ENCODE peak calls at places on chromosomes 7 and 10, in four cellular contexts. One of them, this sample, is unnamed.

GRCh38 chr7:100546129-100546867 is 7.3 kb downstream of the AGFG2 start:
- DNase-seq in AG09309: no peak
- DNase-seq in HFF-Myc: no peak
- DNase-seq in CD8-positive, alpha-beta T cell: no peak
- DNase-seq in this sample: peak; percentile 55

GRCh38 chr7:17501461-17502208 is 203.2 kb downstream of the AHR start:
- DNase-seq in CD8-positive, alpha-beta T cell: no peak
- DNase-seq in AG09309: no peak
- DNase-seq in HFF-Myc: no peak
- DNase-seq in this sample: no peak

GRCh38 chr10:30456262-30456661 is 22.3 kb downstream of the MAP3K8 start:
- DNase-seq in CD8-positive, alpha-beta T cell: peak; percentile 26
- DNase-seq in HFF-Myc: no peak
- DNase-seq in AG09309: no peak
- DNase-seq in this sample: peak; percentile 50

GRCh38 chr10:2925631-2926030 is 141.7 kb upstream of the PFKP start:
- DNase-seq in AG09309: no peak
- DNase-seq in CD8-positive, alpha-beta T cell: no peak
- DNase-seq in HFF-Myc: no peak
- DNase-seq in this sample: no peak

GRCh38 chr10:88979153-88979562 is 11.4 kb upstream of the FAS start:
- DNase-seq in HFF-Myc: no peak
- DNase-seq in AG09309: peak; percentile 82
- DNase-seq in CD8-positive, alpha-beta T cell: no peak
- DNase-seq in this sample: no peak

GRCh38 chr10:100509241-100509640 is 10.4 kb downstream of the SEC31B start:
- DNase-seq in CD8-positive, alpha-beta T cell: peak; percentile 27
- DNase-seq in HFF-Myc: no peak
- DNase-seq in AG09309: no peak
- DNase-seq in this sample: no peak

GRCh38 chr10:36021096-36021495 is 379.0 kb upstream of the FZD8 start:
- DNase-seq in CD8-positive, alpha-beta T cell: no peak
- DNase-seq in HFF-Myc: no peak
- DNase-seq in AG09309: no peak
- DNase-seq in this sample: no peak

GRCh38 chr10:23496727-23497126 is 57.9 kb downstream of the OTUD1 start:
- DNase-seq in HFF-Myc: no peak
- DNase-seq in CD8-positive, alpha-beta T cell: no peak
- DNase-seq in AG09309: no peak
- DNase-seq in this sample: no peak

GRCh38 chr10:69655868-69656555 is 26.0 kb downstream of the FAM241B start:
- DNase-seq in CD8-positive, alpha-beta T cell: no peak
- DNase-seq in HFF-Myc: no peak
- DNase-seq in AG09309: no peak
- DNase-seq in this sample: no peak

GRCh38 chr10:66680886-66681285 is 244.9 kb upstream of the LRRTM3 start:
- DNase-seq in CD8-positive, alpha-beta T cell: no peak
- DNase-seq in HFF-Myc: no peak
- DNase-seq in AG09309: no peak
- DNase-seq in this sample: no peak

GRCh38 chr7:124692420-124692819 is 73.2 kb downstream of the GPR37 start:
- DNase-seq in AG09309: no peak
- DNase-seq in CD8-positive, alpha-beta T cell: no peak
- DNase-seq in HFF-Myc: no peak
- DNase-seq in this sample: no peak

GRCh38 chr10:101710064-101710695 is 15.2 kb upstream of the FBXW4 start:
- DNase-seq in CD8-positive, alpha-beta T cell: no peak
- DNase-seq in HFF-Myc: no peak
- DNase-seq in AG09309: no peak
- DNase-seq in this sample: no peak

GRCh38 chr7:20214787-20215669 is 2.2 kb downstream of the MACC1 start:
- DNase-seq in HFF-Myc: no peak
- DNase-seq in AG09309: no peak
- DNase-seq in CD8-positive, alpha-beta T cell: no peak
- DNase-seq in this sample: no peak

GRCh38 chr10:62637249-62638061 is 167.1 kb upstream of the ADO start:
- DNase-seq in AG09309: no peak
- DNase-seq in CD8-positive, alpha-beta T cell: peak; percentile 55
- DNase-seq in HFF-Myc: no peak
- DNase-seq in this sample: no peak

GRCh38 chr7:27953361-27953760 is 213.4 kb downstream of the TAX1BP1 start:
- DNase-seq in HFF-Myc: no peak
- DNase-seq in AG09309: no peak
- DNase-seq in CD8-positive, alpha-beta T cell: no peak
- DNase-seq in this sample: no peak

GRCh38 chr10:111926286-111926685 is 257.3 kb downstream of the GPAM start:
- DNase-seq in AG09309: no peak
- DNase-seq in CD8-positive, alpha-beta T cell: no peak
- DNase-seq in HFF-Myc: no peak
- DNase-seq in this sample: no peak

DNA sequence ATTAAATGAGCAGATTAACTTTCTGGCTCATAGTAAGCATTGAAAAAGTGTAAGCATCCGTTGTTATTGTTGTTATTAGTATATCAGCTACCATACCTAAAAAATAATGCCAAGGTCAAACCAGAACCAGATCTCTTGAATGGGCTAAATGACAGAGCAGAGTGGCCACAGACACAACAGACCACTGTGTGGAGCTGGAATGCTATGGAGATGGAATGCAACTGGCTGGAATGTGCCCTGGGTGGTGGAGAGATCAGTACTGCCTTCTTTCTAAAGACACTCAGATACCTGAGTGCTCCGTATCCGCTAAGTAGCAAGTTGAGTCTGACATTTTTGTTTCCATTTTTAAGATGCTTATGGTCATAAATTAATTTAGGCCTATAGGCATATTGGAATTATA is 20.5 kb upstream of the DNAJB12 start:
- DNase-seq in HFF-Myc: no peak
- DNase-seq in AG09309: no peak
- DNase-seq in CD8-positive, alpha-beta T cell: no peak
- DNase-seq in this sample: no peak
- TF ChIP-seq CTCF in HFF-Myc: no peak
- TF ChIP-seq CTCF in AG09309: no peak
- TF ChIP-seq CTCF in CD8-positive, alpha-beta T cell: no peak
- TF ChIP-seq CTCF in this sample: no peak

DNA sequence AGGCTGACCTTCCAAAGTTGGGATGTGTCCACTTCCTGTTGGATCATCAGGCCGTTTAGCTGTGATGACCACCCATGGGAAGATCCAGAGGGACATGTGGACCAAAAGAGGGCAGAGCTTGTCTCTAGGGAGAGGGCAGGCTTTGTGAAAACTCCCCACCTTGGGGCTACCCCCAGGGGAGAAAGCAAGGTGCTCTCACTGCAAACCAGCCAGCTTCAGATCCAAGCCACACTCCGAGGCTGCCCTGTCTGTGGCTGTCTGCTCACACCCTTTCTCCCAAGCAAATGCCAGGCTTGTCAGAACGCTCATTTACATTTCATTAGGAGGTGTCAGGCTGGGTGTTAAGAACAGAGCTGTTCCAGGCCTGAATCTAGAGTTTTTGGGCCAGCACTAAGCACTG is 130.7 kb downstream of the EMX2 start:
- DNase-seq in CD8-positive, alpha-beta T cell: no peak
- DNase-seq in AG09309: no peak
- DNase-seq in HFF-Myc: no peak
- DNase-seq in this sample: no peak
- TF ChIP-seq CTCF in CD8-positive, alpha-beta T cell: no peak
- TF ChIP-seq CTCF in AG09309: no peak
- TF ChIP-seq CTCF in HFF-Myc: no peak
- TF ChIP-seq CTCF in this sample: no peak

GRCh38 chr10:48505394-48506112 is 99.3 kb downstream of the ARHGAP22 start:
- DNase-seq in CD8-positive, alpha-beta T cell: no peak
- DNase-seq in HFF-Myc: no peak
- DNase-seq in AG09309: no peak
- DNase-seq in this sample: no peak
- TF ChIP-seq CTCF in CD8-positive, alpha-beta T cell: no peak
- TF ChIP-seq CTCF in HFF-Myc: peak; percentile 19
- TF ChIP-seq CTCF in AG09309: no peak
- TF ChIP-seq CTCF in this sample: no peak

GRCh38 chr7:133059263-133059662 is 22.6 kb downstream of the CHCHD3 start:
- DNase-seq in HFF-Myc: no peak
- DNase-seq in CD8-positive, alpha-beta T cell: no peak
- DNase-seq in AG09309: no peak
- DNase-seq in this sample: no peak
- TF ChIP-seq CTCF in HFF-Myc: no peak
- TF ChIP-seq CTCF in CD8-positive, alpha-beta T cell: no peak
- TF ChIP-seq CTCF in AG09309: no peak
- TF ChIP-seq CTCF in this sample: no peak

GRCh38 chr7:32346253-32346652 is 143.9 kb downstream of the LSM5 start:
- DNase-seq in CD8-positive, alpha-beta T cell: no peak
- DNase-seq in HFF-Myc: no peak
- DNase-seq in AG09309: no peak
- DNase-seq in this sample: no peak

DNA sequence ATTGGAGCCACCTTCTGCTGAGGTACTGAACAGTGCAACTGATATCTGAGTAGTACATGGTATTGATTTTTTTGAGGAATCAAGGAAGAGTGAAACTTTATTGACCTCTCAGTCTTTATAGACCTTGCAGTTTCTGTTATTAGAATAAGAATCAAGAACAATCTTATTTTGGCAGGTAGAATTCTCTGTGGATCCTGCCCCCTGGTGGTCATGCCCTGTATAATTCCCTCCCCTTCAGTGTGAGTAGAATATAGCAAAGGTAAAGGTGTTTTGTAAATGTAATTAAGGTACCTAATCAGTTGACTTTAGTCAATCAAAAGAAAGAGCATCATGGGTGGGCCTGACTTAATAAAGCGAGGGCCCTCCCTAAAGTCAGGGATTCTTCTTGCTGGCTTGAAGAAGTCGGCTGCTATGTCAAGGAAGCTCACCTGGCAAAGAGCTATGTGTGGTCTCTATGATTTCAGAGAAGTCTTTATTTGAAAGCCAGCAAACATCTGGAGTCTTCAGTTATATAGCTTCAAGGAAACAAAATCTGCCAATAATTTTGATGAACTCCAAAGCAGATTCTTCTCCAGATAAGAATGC is 142.8 kb downstream of the LSM5 start:
- DNase-seq in CD8-positive, alpha-beta T cell: no peak
- DNase-seq in AG09309: no peak
- DNase-seq in HFF-Myc: no peak
- DNase-seq in this sample: peak; percentile 35
- TF ChIP-seq CTCF in CD8-positive, alpha-beta T cell: no peak
- TF ChIP-seq CTCF in AG09309: peak; percentile 49
- TF ChIP-seq CTCF in HFF-Myc: peak; percentile 78
- TF ChIP-seq CTCF in this sample: peak; percentile 57

DNA sequence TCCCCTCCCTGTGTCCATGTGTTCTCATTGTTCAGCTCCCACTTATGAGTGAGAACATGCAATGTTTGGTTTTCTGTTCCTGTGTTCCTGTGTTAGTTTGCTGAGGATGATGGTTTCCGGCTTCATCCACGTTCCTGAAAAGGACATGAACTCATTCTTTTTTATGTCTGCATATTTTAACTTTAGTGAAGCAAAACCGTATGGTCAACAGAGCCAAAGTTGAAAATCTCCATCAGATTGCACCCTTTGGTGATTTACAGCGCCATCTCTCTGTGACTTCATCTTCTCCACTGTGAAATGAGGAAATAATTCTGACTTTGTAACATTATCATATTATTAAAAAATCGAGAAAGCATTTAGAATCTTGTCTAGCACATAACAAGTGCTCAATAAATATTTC is 132.3 kb upstream of the PLXDC2 start:
- DNase-seq in AG09309: no peak
- DNase-seq in CD8-positive, alpha-beta T cell: no peak
- DNase-seq in HFF-Myc: no peak
- DNase-seq in this sample: no peak
- TF ChIP-seq CTCF in AG09309: no peak
- TF ChIP-seq CTCF in CD8-positive, alpha-beta T cell: no peak
- TF ChIP-seq CTCF in HFF-Myc: no peak
- TF ChIP-seq CTCF in this sample: no peak

GRCh38 chr7:98085674-98086073 is 21.0 kb upstream of the LMTK2 start:
- DNase-seq in AG09309: no peak
- DNase-seq in CD8-positive, alpha-beta T cell: no peak
- DNase-seq in HFF-Myc: no peak
- DNase-seq in this sample: no peak
- TF ChIP-seq CTCF in AG09309: no peak
- TF ChIP-seq CTCF in CD8-positive, alpha-beta T cell: no peak
- TF ChIP-seq CTCF in HFF-Myc: no peak
- TF ChIP-seq CTCF in this sample: no peak

DNA sequence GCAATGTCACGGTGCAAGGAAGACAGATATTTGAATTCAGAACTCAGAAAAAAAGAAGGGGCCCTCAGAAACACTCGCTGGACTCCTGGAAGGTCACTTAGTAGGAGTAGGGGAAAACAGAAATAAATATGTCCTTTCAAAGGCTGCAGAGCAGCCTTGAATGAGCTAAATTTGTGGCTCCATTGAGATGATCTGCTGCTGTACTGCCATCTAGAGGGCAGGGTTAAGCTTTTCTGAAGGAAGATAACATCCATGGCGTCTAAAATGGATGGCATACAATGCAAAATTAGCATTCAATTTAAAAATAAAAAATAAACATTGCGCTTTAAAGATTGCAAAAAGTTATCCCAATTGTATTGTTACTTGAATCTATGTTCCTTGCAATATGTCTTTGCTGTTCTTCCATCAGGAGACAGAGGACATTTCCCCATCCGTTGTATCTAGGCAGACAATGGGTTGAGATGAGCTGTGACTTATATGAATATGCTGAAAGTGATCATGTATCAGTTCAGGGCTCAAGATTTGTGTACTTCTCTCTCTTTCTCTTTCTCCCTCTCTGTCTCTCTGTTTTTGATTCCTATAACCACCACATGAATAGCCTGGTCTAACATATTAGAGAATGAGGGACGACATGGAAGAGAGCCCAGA is 642.2 kb downstream of the SH2D4B start:
- DNase-seq in HFF-Myc: no peak
- DNase-seq in AG09309: no peak
- DNase-seq in CD8-positive, alpha-beta T cell: no peak
- DNase-seq in this sample: peak; percentile 33
- TF ChIP-seq CTCF in HFF-Myc: peak; percentile 19
- TF ChIP-seq CTCF in AG09309: peak; percentile 2
- TF ChIP-seq CTCF in CD8-positive, alpha-beta T cell: no peak
- TF ChIP-seq CTCF in this sample: peak; percentile 24

DNA sequence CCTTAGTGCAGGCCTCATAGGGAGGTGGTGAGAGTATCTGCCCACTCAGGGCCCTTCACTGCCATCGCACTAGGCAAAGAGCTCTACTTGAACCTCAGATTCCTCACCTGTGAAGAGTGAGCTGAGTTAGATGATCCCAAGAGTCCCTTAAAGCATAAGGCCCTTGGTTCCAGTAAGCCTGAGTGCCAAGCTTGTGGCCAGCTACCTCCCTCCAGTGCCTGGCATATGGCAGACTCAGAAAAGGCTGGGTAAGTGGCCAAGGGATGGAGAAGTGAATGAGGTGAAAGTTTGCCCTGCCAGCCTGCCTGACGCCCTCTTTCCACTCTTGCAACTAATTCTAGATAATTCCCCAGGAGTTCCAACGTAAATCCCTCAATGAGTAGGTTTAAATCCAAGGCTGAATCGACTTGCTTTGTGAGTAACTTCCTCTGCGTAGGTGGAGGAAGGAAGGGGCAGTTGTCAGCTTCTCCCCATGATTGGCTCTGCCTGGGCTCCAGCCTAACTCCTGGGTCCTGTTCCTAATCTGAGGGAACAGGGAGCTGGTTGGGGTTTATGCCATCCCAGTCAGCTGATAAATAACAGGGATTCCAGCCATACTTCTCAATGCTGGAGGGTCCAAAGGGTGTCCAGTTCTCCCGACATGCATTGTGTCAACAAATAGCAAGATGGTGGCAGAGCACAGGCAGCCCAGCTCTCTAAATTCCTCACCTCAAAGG is 14.2 kb downstream of the DUSP5 start:
- DNase-seq in CD8-positive, alpha-beta T cell: no peak
- DNase-seq in AG09309: no peak
- DNase-seq in HFF-Myc: no peak
- DNase-seq in this sample: no peak
- TF ChIP-seq CTCF in CD8-positive, alpha-beta T cell: no peak
- TF ChIP-seq CTCF in AG09309: no peak
- TF ChIP-seq CTCF in HFF-Myc: no peak
- TF ChIP-seq CTCF in this sample: no peak